ENCODE peak calls at places on chromosome 14, in seven cellular contexts. C is hepatocyte; J is CD8-positive, alpha-beta T cell; R is astrocyte of the spinal cord; T is A549; W is cardiac muscle cell; D is right lobe of liver. P is an unnamed sample.

GRCh38 chr14:92963301-92964123 is 40.6 kb downstream of the CHGA start:
- DNase-seq in C (no peak), J (no peak), R (peak), T (no peak), W (no peak), D (peak), P (peak)

GRCh38 chr14:66099931-66100330 is 386.2 kb upstream of the CCDC196 start:
- DNase-seq in C (no peak), J (no peak), R (no peak), T (no peak), W (no peak), D (no peak), P (no peak)

GRCh38 chr14:52400846-52401245 is 86.7 kb downstream of the PTGER2 start:
- DNase-seq in C (no peak), J (no peak), R (no peak), T (no peak), W (no peak), D (no peak), P (no peak)

GRCh38 chr14:71289536-71289935 is 382.3 kb downstream of the PCNX1 start:
- DNase-seq in C (no peak), J (no peak), R (no peak), T (no peak), W (no peak), D (no peak), P (no peak)

GRCh38 chr14:50619569-50620141 is 48.5 kb downstream of the SAV1 start:
- DNase-seq in C (peak), J (no peak), R (peak), T (peak), W (peak), D (no peak), P (peak)

GRCh38 chr14:96363751-96364336 is 518 bp downstream of the GSKIP start:
- DNase-seq in C (peak), J (peak), R (peak), T (peak), W (peak), D (peak), P (peak)

GRCh38 chr14:53538316-53538851 is 385.3 kb upstream of the DDHD1 start:
- DNase-seq in C (peak), J (no peak), R (no peak), T (no peak), W (no peak), D (no peak), P (no peak)

GRCh38 chr14:50821471-50822464 is 9.2 kb downstream of the NIN start:
- DNase-seq in C (no peak), J (peak), R (no peak), T (no peak), W (no peak), D (peak), P (no peak)

GRCh38 chr14:81176224-81176623 is 44.5 kb downstream of the GTF2A1 start:
- DNase-seq in C (no peak), J (no peak), R (no peak), T (no peak), W (no peak), D (no peak), P (no peak)

GRCh38 chr14:77212097-77212873 is 30.7 kb downstream of the TMEM63C start:
- DNase-seq in C (no peak), J (no peak), R (no peak), T (no peak), W (no peak), D (no peak), P (no peak)

GRCh38 chr14:104369208-104369607 is 210.4 kb upstream of the C14orf180 start:
- DNase-seq in C (no peak), J (no peak), R (no peak), T (no peak), W (no peak), D (no peak), P (no peak)

GRCh38 chr14:96424104-96424989 is 32.4 kb downstream of the AK7 start:
- DNase-seq in C (peak), J (no peak), R (peak), T (peak), W (peak), D (peak), P (peak)

GRCh38 chr14:61642246-61642982 is 52.9 kb upstream of the HIF1A start:
- DNase-seq in C (no peak), J (no peak), R (no peak), T (peak), W (no peak), D (no peak), P (no peak)

GRCh38 chr14:104445086-104445485 is 134.5 kb upstream of the C14orf180 start:
- DNase-seq in C (no peak), J (no peak), R (no peak), T (no peak), W (no peak), D (peak), P (no peak)

GRCh38 chr14:60327447-60328331 is 78.7 kb downstream of the PPM1A start:
- DNase-seq in C (peak), J (peak), R (no peak), T (peak), W (peak), D (no peak), P (no peak)

GRCh38 chr14:94543450-94544123 is 17.7 kb upstream of the SERPINA4 start:
- DNase-seq in C (no peak), J (no peak), R (peak), T (no peak), W (no peak), D (no peak), P (no peak)

GRCh38 chr14:93163570-93163969 is 21.1 kb downstream of the MOAP1 start:
- DNase-seq in C (no peak), J (no peak), R (no peak), T (no peak), W (no peak), D (no peak), P (no peak)

GRCh38 chr14:99736600-99737371 is 52.7 kb downstream of the CYP46A1 start:
- DNase-seq in C (peak), J (no peak), R (no peak), T (no peak), W (peak), D (peak), P (no peak)

GRCh38 chr14:79971330-79971729 is 240.0 kb downstream of the DIO2 start:
- DNase-seq in C (peak), J (no peak), R (peak), T (peak), W (no peak), D (no peak), P (peak)

GRCh38 chr14:29217813-29218450 is 451.3 kb downstream of the FOXG1 start:
- DNase-seq in C (no peak), J (no peak), R (no peak), T (no peak), W (no peak), D (no peak), P (no peak)

GRCh38 chr14:37593496-37594237 is 1.4 kb downstream of the FOXA1 start:
- DNase-seq in C (no peak), J (no peak), R (no peak), T (no peak), W (no peak), D (no peak), P (no peak)

GRCh38 chr14:104357689-104358527 is 219.5 kb downstream of the KIF26A start:
- DNase-seq in C (no peak), J (no peak), R (no peak), T (no peak), W (no peak), D (no peak), P (no peak)

GRCh38 chr14:96090441-96091148 is 51.4 kb downstream of the C14orf132 start:
- DNase-seq in C (peak), J (no peak), R (peak), T (no peak), W (peak), D (peak), P (no peak)

GRCh38 chr14:55446127-55446736 is 5.8 kb upstream of the TBPL2 start:
- DNase-seq in C (peak), J (peak), R (peak), T (peak), W (peak), D (no peak), P (peak)

GRCh38 chr14:44463386-44464004 is 43.6 kb downstream of the FSCB start:
- DNase-seq in C (no peak), J (no peak), R (no peak), T (no peak), W (no peak), D (no peak), P (no peak)

GRCh38 chr14:67345583-67345982 is 14.0 kb downstream of the ATP6V1D start:
- DNase-seq in C (no peak), J (no peak), R (no peak), T (no peak), W (no peak), D (no peak), P (peak)

GRCh38 chr14:96676161-96676560 is 121.0 kb upstream of the VRK1 start:
- DNase-seq in C (no peak), J (no peak), R (peak), T (peak), W (no peak), D (no peak), P (no peak)

GRCh38 chr14:95489163-95489887 is 27.1 kb downstream of the SYNE3 start:
- DNase-seq in C (no peak), J (no peak), R (peak), T (no peak), W (no peak), D (no peak), P (no peak)

GRCh38 chr14:89417469-89418225 is 614 bp upstream of the FOXN3 start:
- DNase-seq in C (peak), J (peak), R (peak), T (peak), W (peak), D (peak), P (no peak)

GRCh38 chr14:63840981-63841380 is 11.8 kb upstream of the SYNE2 start:
- DNase-seq in C (no peak), J (peak), R (no peak), T (no peak), W (no peak), D (no peak), P (no peak)

DNA sequence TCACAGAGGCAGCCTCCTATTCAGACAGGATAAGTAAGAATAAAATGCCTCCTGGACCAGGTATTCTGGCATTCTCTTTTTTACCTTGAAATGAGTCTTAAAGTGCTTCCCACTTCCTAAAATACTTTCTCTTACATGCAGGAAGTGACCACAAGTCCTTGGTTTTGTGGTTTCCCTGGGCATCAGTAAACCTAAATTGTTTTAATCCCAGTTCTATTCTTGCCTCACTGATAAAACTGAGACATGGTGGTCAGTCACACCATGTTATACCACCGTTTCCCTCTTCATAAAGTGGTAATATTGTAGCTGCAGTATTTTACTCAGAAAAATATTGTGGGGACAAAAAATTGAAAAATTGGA is 1.2 kb upstream of the SALL2 start:
- DNase-seq in C (no peak), J (no peak), R (no peak), T (no peak), W (no peak), D (no peak), P (no peak)
- H3K4me3 ChIP-seq in C (no peak), J (no peak), R (no peak), T (no peak), W (peak), D (no peak), P (no peak)

GRCh38 chr14:78700236-78700635 is 530.1 kb downstream of the NRXN3 start:
- DNase-seq in C (no peak), J (no peak), R (no peak), T (peak), W (no peak), D (no peak), P (no peak)
- TF ChIP-seq CTCF in C (no peak), J (no peak), R (no peak), T (no peak), W (no peak), D (no peak), P (peak)

GRCh38 chr14:22420598-22421186 is 168.3 kb downstream of the DAD1 start:
- DNase-seq in C (no peak), J (no peak), R (no peak), T (no peak), W (no peak), D (no peak), P (no peak)
- H3K4me3 ChIP-seq in C (no peak), J (no peak), R (no peak), T (no peak), W (no peak), D (no peak), P (no peak)

GRCh38 chr14:75495399-75495798 is 26.9 kb upstream of the BATF start:
- DNase-seq in C (no peak), J (no peak), R (no peak), T (no peak), W (no peak), D (no peak), P (no peak)
- TF ChIP-seq CTCF in C (no peak), J (no peak), R (no peak), T (no peak), W (no peak), D (no peak), P (no peak)

GRCh38 chr14:101361451-101362433 is 199.6 kb upstream of the DIO3 start:
- DNase-seq in C (no peak), J (no peak), R (no peak), T (no peak), W (no peak), D (no peak), P (no peak)
- H3K4me3 ChIP-seq in C (no peak), J (no peak), R (no peak), T (no peak), W (no peak), D (no peak), P (no peak)

P was measured in LNCaP clone FGC.